ENCODE peak calls at places on chromosomes 5 and 9, in ten cellular contexts. H, Y, I, B, W, Q, T, N, G and P are unnamed samples.

GRCh38 chr5:147626494-147626893 is 116.6 kb upstream of the DPYSL3 start:
- DNase-seq in H (no peak), Q (no peak), I (no peak), W (no peak), G (no peak), Y (no peak), T (no peak), B (no peak), N (no peak), P (no peak)

GRCh38 chr9:35237303-35237702 is 75.5 kb downstream of the UNC13B start:
- DNase-seq in T (no peak), G (no peak), N (no peak), H (no peak), I (no peak), W (no peak), Q (no peak), B (no peak), Y (no peak), P (no peak)

GRCh38 chr9:123679330-123679987 is 250.5 kb downstream of the DENND1A start:
- DNase-seq in H (no peak), I (no peak), T (peak; percentile 15), B (peak; percentile 28), Y (no peak), N (no peak), W (peak; percentile 40), G (no peak), Q (peak; percentile 96), P (no peak)

GRCh38 chr9:13707635-13708410 is 428.3 kb upstream of the MPDZ start:
- DNase-seq in T (no peak), Y (no peak), I (peak; percentile 83), N (no peak), G (peak; percentile 79), H (no peak), Q (peak; percentile 27), B (peak; percentile 69), W (no peak), P (no peak)

GRCh38 chr9:127735530-127736176 is 559 bp upstream of the TOR2A start:
- DNase-seq in T (no peak), Q (peak; percentile 25), B (no peak), N (no peak), H (no peak), Y (no peak), W (no peak), I (no peak), G (no peak), P (no peak)

GRCh38 chr9:114895605-114896004 is 34.8 kb downstream of the TNFSF8 start:
- DNase-seq in B (peak; percentile 36), W (no peak), G (no peak), H (no peak), I (no peak), Y (no peak), T (peak; percentile 20), Q (no peak), N (no peak), P (no peak)

GRCh38 chr5:140402258-140403074 is 833 bp downstream of the ANKHD1 start:
- DNase-seq in B (peak; percentile 45), H (no peak), Y (peak; percentile 57), W (peak; percentile 7), G (peak; percentile 31), Q (peak; percentile 55), N (peak; percentile 63), I (peak; percentile 76), T (peak; percentile 31), P (peak; percentile 83)

GRCh38 chr5:96256795-96257470 is 176.1 kb downstream of the PCSK1 start:
- DNase-seq in N (peak; percentile 81), Q (no peak), H (no peak), T (peak; percentile 95), I (no peak), B (peak; percentile 90), Y (peak; percentile 27), W (no peak), G (peak; percentile 89), P (peak; percentile 65)

GRCh38 chr9:129568560-129569505 is 52.1 kb downstream of the C9orf50 start:
- DNase-seq in B (peak; percentile 71), G (no peak), I (peak; percentile 78), Q (no peak), N (no peak), H (no peak), W (peak; percentile 19), Y (peak; percentile 49), T (peak; percentile 11), P (no peak)

GRCh38 chr9:78261403-78262001 is 25.6 kb downstream of the CEP78 start:
- DNase-seq in Q (peak; percentile 30), W (no peak), I (peak; percentile 42), N (no peak), B (peak; percentile 43), H (no peak), T (peak; percentile 39), G (no peak), Y (no peak), P (peak; percentile 79)

GRCh38 chr5:115098041-115098702 is 71.5 kb downstream of the TRIM36 start:
- DNase-seq in H (no peak), T (peak; percentile 64), Y (peak; percentile 57), W (peak; percentile 29), Q (peak; percentile 57), N (no peak), I (peak; percentile 75), B (peak; percentile 71), G (peak; percentile 67), P (peak; percentile 90)

GRCh38 chr9:76472925-76473324 is 13.9 kb downstream of the GCNT1 start:
- DNase-seq in Y (no peak), N (no peak), I (peak; percentile 32), W (peak; percentile 14), H (no peak), B (no peak), Q (no peak), T (no peak), G (no peak), P (peak; percentile 50)

GRCh38 chr5:88785396-88786216 is 97.4 kb downstream of the MEF2C start:
- DNase-seq in G (peak; percentile 93), I (peak; percentile 95), B (peak; percentile 89), T (peak; percentile 95), Q (no peak), H (no peak), W (no peak), Y (peak; percentile 67), N (peak; percentile 88), P (no peak)

GRCh38 chr5:142495561-142495960 is 170.7 kb upstream of the SPRY4 start:
- DNase-seq in H (no peak), G (no peak), T (no peak), W (no peak), B (no peak), Y (no peak), I (no peak), N (no peak), Q (no peak), P (no peak)

GRCh38 chr9:14062449-14063187 is 251.3 kb downstream of the NFIB start:
- DNase-seq in B (peak; percentile 73), Y (no peak), G (peak; percentile 62), T (no peak), H (no peak), Q (no peak), I (peak; percentile 72), W (no peak), N (no peak), P (no peak)

GRCh38 chr9:129968690-129969485 is 74.1 kb downstream of the FNBP1 start:
- DNase-seq in I (peak; percentile 83), W (no peak), T (peak; percentile 91), H (no peak), G (peak; percentile 21), N (no peak), Q (no peak), B (peak; percentile 89), Y (peak; percentile 45), P (no peak)

GRCh38 chr9:128059365-128059983 is 7.6 kb downstream of the NAIF1 start:
- DNase-seq in I (no peak), T (no peak), W (no peak), Q (no peak), Y (no peak), H (no peak), N (no peak), G (no peak), B (no peak), P (no peak)

GRCh38 chr5:96175090-96175489 is 213.4 kb upstream of the ELL2 start:
- DNase-seq in Y (no peak), T (peak; percentile 47), W (no peak), N (no peak), Q (peak; percentile 57), G (no peak), H (no peak), B (peak; percentile 21), I (peak; percentile 11), P (peak; percentile 64)

GRCh38 chr9:134533850-134534585 is 107.6 kb upstream of the COL5A1 start:
- DNase-seq in H (peak; percentile 38), N (peak; percentile 80), Y (no peak), Q (no peak), I (peak; percentile 76), T (no peak), G (no peak), W (no peak), B (peak; percentile 53), P (no peak)

GRCh38 chr9:134837529-134837928 is 43.1 kb upstream of the FCN2 start:
- DNase-seq in G (no peak), W (no peak), H (no peak), B (peak; percentile 38), Q (no peak), Y (no peak), N (no peak), T (no peak), I (no peak), P (no peak)

GRCh38 chr9:104740596-104740995 is 6.9 kb upstream of the NIPSNAP3A start:
- DNase-seq in Q (no peak), B (peak; percentile 85), N (no peak), Y (no peak), W (no peak), T (peak; percentile 81), H (no peak), G (peak; percentile 37), I (peak; percentile 12), P (no peak)

GRCh38 chr5:675876-676698 is 17.1 kb downstream of the TPPP start:
- DNase-seq in T (no peak), I (no peak), W (no peak), H (no peak), Q (no peak), B (no peak), Y (no peak), N (peak; percentile 36), G (no peak), P (peak; percentile 51)

GRCh38 chr5:57176350-57176857 is 2.5 kb downstream of the GPBP1 start:
- DNase-seq in W (no peak), N (no peak), H (no peak), B (peak; percentile 86), Y (no peak), Q (peak; percentile 82), I (peak; percentile 40), T (peak; percentile 76), G (no peak), P (no peak)

GRCh38 chr9:15231788-15232635 is 75.0 kb downstream of the TTC39B start:
- DNase-seq in W (peak; percentile 4), G (no peak), B (peak; percentile 60), H (no peak), T (no peak), N (no peak), Y (peak; percentile 31), I (no peak), Q (peak; percentile 6), P (peak; percentile 69)

GRCh38 chr5:16615737-16616535 is 861 bp downstream of the RETREG1 start:
- DNase-seq in G (no peak), Q (peak; percentile 13), T (no peak), H (no peak), N (no peak), W (peak; percentile 25), B (no peak), I (no peak), Y (no peak), P (no peak)

GRCh38 chr5:5613261-5613990 is 190.9 kb downstream of the ICE1 start:
- DNase-seq in B (no peak), H (no peak), G (no peak), I (no peak), Y (no peak), W (no peak), T (no peak), Q (no peak), N (no peak), P (no peak)

GRCh38 chr9:32644698-32645097 is 9.2 kb upstream of the TAF1L start:
- DNase-seq in N (no peak), H (peak; percentile 81), G (peak; percentile 63), B (peak; percentile 82), W (no peak), I (peak; percentile 92), Q (no peak), T (peak; percentile 54), Y (peak; percentile 2), P (no peak)

GRCh38 chr5:127838661-127839060 is 135.5 kb downstream of the CCDC192 start:
- DNase-seq in B (peak; percentile 53), W (no peak), I (peak; percentile 47), G (peak; percentile 64), H (no peak), Q (no peak), T (peak; percentile 57), Y (no peak), N (peak; percentile 80), P (peak; percentile 55)